ENCODE peak calls at places on chromosomes 16 and 17, in six cellular contexts. F is GM23248, D is left cardiac atrium, N is fibroblast of lung, X is activated T-cell treated with anti-CD3 and anti-CD28 coated beads for 1 hour, K is RPMI8226. R is an unnamed sample.

GRCh38 chr16:9417898-9418297 is 326.5 kb downstream of the HAPSTR1 start:
- DNase-seq in K (no peak), F (no peak), D (no peak), X (no peak), N (no peak), R (no peak)

GRCh38 chr17:57672971-57673370 is 72.1 kb downstream of the CCDC182 start:
- DNase-seq in K (no peak), N (no peak), D (no peak), X (no peak), F (no peak), R (no peak)

GRCh38 chr17:16986391-16986790 is 14.5 kb upstream of the TNFRSF13B start:
- DNase-seq in D (no peak), N (peak), X (no peak), K (peak), F (peak), R (peak)

GRCh38 chr16:70739389-70739788 is 53.5 kb upstream of the MTSS2 start:
- DNase-seq in F (no peak), K (no peak), N (no peak), X (no peak), D (no peak), R (no peak)

GRCh38 chr17:78993981-78994671 is 14.4 kb upstream of the LGALS3BP start:
- DNase-seq in D (no peak), N (no peak), F (no peak), X (no peak), K (no peak), R (no peak)

GRCh38 chr16:89291776-89292175 is 74.3 kb downstream of the ZNF778 start:
- DNase-seq in X (no peak), K (no peak), N (no peak), D (no peak), F (no peak), R (no peak)

GRCh38 chr17:1830288-1830687 is 483 bp downstream of the RPA1 start:
- DNase-seq in N (peak), K (peak), X (no peak), F (peak), D (no peak), R (no peak)

GRCh38 chr16:84237994-84238750 is 1.6 kb downstream of the KCNG4 start:
- DNase-seq in N (no peak), X (no peak), K (no peak), F (no peak), D (no peak), R (no peak)

R was measured in IMR-90.